ENCODE peak calls at places on chromosomes 3 and 15, in eight cellular contexts. K is aorta; E is posterior cingulate gyrus; X is GM23248; G is cardiac muscle cell; B is EL; Y is activated CD8-positive, alpha-beta memory T cell treated with anti-CD3 and anti-CD28 coated beads, Interleukin-2, amount 50 U/mL, for 48 hours; A is activated CD4-positive, alpha-beta T cell treated with anti-CD3 and anti-CD28 coated beads for 24 hours. I is an unnamed sample.

GRCh38 chr15:29456255-29456654 is 186.6 kb upstream of the NSMCE3 start:
- DNase-seq in E (no peak), A (no peak), K (no peak), X (no peak), G (no peak), B (no peak), Y (no peak), I (no peak)

GRCh38 chr3:134543113-134543512 is 57.3 kb downstream of the CEP63 start:
- DNase-seq in G (peak), K (no peak), E (no peak), X (no peak), Y (no peak), B (no peak), A (no peak), I (no peak)

GRCh38 chr3:123202451-123202850 is 708 bp downstream of the SEC22A start:
- DNase-seq in Y (no peak), A (no peak), B (peak), X (peak), K (no peak), G (no peak), E (no peak), I (peak)

GRCh38 chr3:69914395-69914794 is 85.1 kb upstream of the SAMMSON start:
- DNase-seq in Y (no peak), G (no peak), B (peak), A (no peak), E (no peak), K (no peak), X (no peak), I (no peak)

GRCh38 chr3:25725810-25726209 is 57.4 kb downstream of the NGLY1 start:
- DNase-seq in A (no peak), G (peak), X (no peak), Y (no peak), K (no peak), B (peak), E (no peak), I (peak)

GRCh38 chr15:60614862-60615771 is 136.2 kb upstream of the ICE2 start:
- DNase-seq in E (no peak), X (no peak), K (no peak), Y (no peak), A (no peak), G (no peak), B (no peak), I (no peak)

GRCh38 chr15:69548771-69549170 is 96.2 kb downstream of the RPLP1 start:
- DNase-seq in G (no peak), A (no peak), X (peak), K (no peak), Y (no peak), B (no peak), E (no peak), I (peak)

GRCh38 chr3:125140011-125140813 is 72.3 kb downstream of the SLC12A8 start:
- DNase-seq in Y (no peak), K (no peak), E (no peak), G (peak), A (no peak), X (peak), B (peak), I (peak)

GRCh38 chr3:153111056-153111455 is 51.0 kb upstream of the RAP2B start:
- DNase-seq in Y (no peak), A (no peak), E (no peak), B (peak), G (no peak), X (peak), K (no peak), I (peak)

GRCh38 chr3:55471522-55472280 is 15.4 kb downstream of the WNT5A start:
- DNase-seq in X (no peak), Y (no peak), E (no peak), A (no peak), K (no peak), G (no peak), B (no peak), I (no peak)

GRCh38 chr3:86867990-86868389 is 123.0 kb downstream of the VGLL3 start:
- DNase-seq in B (peak), K (no peak), E (no peak), A (no peak), Y (no peak), X (peak), G (peak), I (peak)

GRCh38 chr3:69767571-69767970 is 28.3 kb downstream of the MITF start:
- DNase-seq in X (no peak), K (peak), A (no peak), E (peak), G (no peak), Y (no peak), B (no peak), I (no peak)

I was measured in EH.